ENCODE peak calls at places on chromosomes 12 and 14, in five cellular contexts. D is PC-9, C is OCI-LY7, K is MM.1S, T is hepatocyte. Z is an unnamed sample.

GRCh38 chr14:73234586-73235394 is 2.5 kb upstream of the PAPLN start:
- DNase-seq in D (no peak), C (no peak), K (no peak), T (no peak), Z (peak)

GRCh38 chr12:66541446-66541845 is 137.4 kb downstream of the GRIP1 start:
- DNase-seq in D (no peak), C (no peak), K (no peak), T (no peak), Z (no peak)

GRCh38 chr14:67622675-67623074 is 3.0 kb downstream of the ARG2 start:
- DNase-seq in D (peak), C (peak), K (no peak), T (peak), Z (peak)

GRCh38 chr14:93160353-93160801 is 24.3 kb downstream of the MOAP1 start:
- DNase-seq in D (no peak), C (peak), K (no peak), T (peak), Z (peak)

GRCh38 chr12:117807946-117808345 is 160.8 kb downstream of the KSR2 start:
- DNase-seq in D (no peak), C (no peak), K (no peak), T (no peak), Z (no peak)

GRCh38 chr12:106369624-106370346 is 12.2 kb downstream of the POLR3B start:
- DNase-seq in D (peak), C (no peak), K (no peak), T (peak), Z (no peak)

GRCh38 chr12:106309671-106310313 is 7.3 kb downstream of the TCP11L2 start:
- DNase-seq in D (no peak), C (no peak), K (peak), T (no peak), Z (no peak)

GRCh38 chr12:56137853-56138571 is 9.9 kb downstream of the ESYT1 start:
- DNase-seq in D (no peak), C (no peak), K (no peak), T (no peak), Z (no peak)

GRCh38 chr12:109065154-109065852 is 12.9 kb downstream of the USP30 start:
- DNase-seq in D (no peak), C (no peak), K (no peak), T (peak), Z (no peak)

GRCh38 chr12:92044435-92044834 is 101.2 kb downstream of the BTG1 start:
- DNase-seq in D (no peak), C (no peak), K (no peak), T (no peak), Z (no peak)

GRCh38 chr14:105071326-105071725 is 6.1 kb upstream of the GPR132 start:
- DNase-seq in D (no peak), C (no peak), K (no peak), T (no peak), Z (no peak)

GRCh38 chr12:125954362-125954761 is 889.1 kb downstream of the AACS start:
- DNase-seq in D (no peak), C (no peak), K (no peak), T (no peak), Z (peak)

GRCh38 chr12:69534389-69534822 is 50.9 kb upstream of the CCT2 start:
- DNase-seq in D (peak), C (no peak), K (peak), T (peak), Z (peak)

GRCh38 chr12:67742461-67742860 is 93.9 kb downstream of the DYRK2 start:
- DNase-seq in D (no peak), C (no peak), K (no peak), T (no peak), Z (no peak)

GRCh38 chr14:95294834-95295599 is 24.7 kb downstream of the CLMN start:
- DNase-seq in D (peak), C (no peak), K (no peak), T (no peak), Z (no peak)

GRCh38 chr14:98489115-98489514 is 782.9 kb downstream of the BCL11B start:
- DNase-seq in D (no peak), C (no peak), K (no peak), T (no peak), Z (no peak)

GRCh38 chr12:1919763-1920162 is 1.3 kb upstream of the CACNA2D4 start:
- DNase-seq in D (no peak), C (no peak), K (no peak), T (no peak), Z (no peak)

GRCh38 chr12:65372574-65372973 is 94.1 kb downstream of the MSRB3 start:
- DNase-seq in D (no peak), C (no peak), K (no peak), T (no peak), Z (no peak)

GRCh38 chr14:37721976-37722659 is 126.7 kb downstream of the TTC6 start:
- DNase-seq in D (no peak), C (no peak), K (no peak), T (no peak), Z (no peak)

GRCh38 chr12:52142431-52142830 is 49.4 kb downstream of the KRT80 start:
- DNase-seq in D (no peak), C (no peak), K (no peak), T (no peak), Z (no peak)

GRCh38 chr12:53093777-53094393 is 3.6 kb upstream of the IGFBP6 start:
- DNase-seq in D (no peak), C (no peak), K (no peak), T (no peak), Z (no peak)

GRCh38 chr14:68740798-68741480 is 51.9 kb downstream of the ZFP36L1 start:
- DNase-seq in D (no peak), C (no peak), K (no peak), T (no peak), Z (no peak)

GRCh38 chr14:32808574-32809098 is 130.0 kb upstream of the NPAS3 start:
- DNase-seq in D (no peak), C (no peak), K (no peak), T (peak), Z (no peak)

GRCh38 chr12:11482955-11483354 is 87.6 kb upstream of the PRB2 start:
- DNase-seq in D (peak), C (no peak), K (peak), T (no peak), Z (no peak)

GRCh38 chr12:83122623-83122934 is 435.9 kb downstream of the TMTC2 start:
- DNase-seq in D (no peak), C (no peak), K (no peak), T (no peak), Z (no peak)

GRCh38 chr12:25775968-25776367 is 182.5 kb upstream of the RASSF8 start:
- DNase-seq in D (peak), C (no peak), K (no peak), T (peak), Z (no peak)

GRCh38 chr12:65495233-65495632 is 216.8 kb downstream of the MSRB3 start:
- DNase-seq in D (no peak), C (no peak), K (no peak), T (no peak), Z (no peak)

GRCh38 chr12:53989227-53990113 is 4.5 kb downstream of the HOXC10 start:
- DNase-seq in D (peak), C (peak), K (peak), T (peak), Z (peak)

GRCh38 chr12:39236994-39237393 is 205.9 kb downstream of the KIF21A start:
- DNase-seq in D (no peak), C (no peak), K (no peak), T (peak), Z (no peak)

GRCh38 chr14:22152161-22152870 is 436.7 kb downstream of the DAD1 start:
- DNase-seq in D (no peak), C (no peak), K (no peak), T (no peak), Z (no peak)

DNA sequence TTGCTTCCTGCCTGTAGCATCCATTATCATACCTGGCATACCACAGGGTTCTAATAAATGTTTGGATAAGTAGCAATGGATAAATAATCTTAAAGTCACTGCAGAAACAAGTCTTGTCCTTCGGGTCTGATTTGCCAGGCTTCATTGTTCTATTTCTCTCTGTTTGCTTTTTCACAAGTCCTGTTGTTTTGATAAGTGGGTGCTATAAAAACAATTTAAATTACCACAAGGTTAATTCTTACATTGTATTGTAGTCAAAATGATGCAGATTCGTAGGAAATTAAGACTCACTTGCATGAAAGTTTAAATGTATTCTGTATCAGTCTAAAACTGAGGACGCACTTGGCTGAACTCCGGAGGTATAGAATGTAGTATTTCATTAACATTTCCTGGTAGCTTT is 429.9 kb downstream of the NELL2 start:
- DNase-seq in D (no peak), C (no peak), K (no peak), T (no peak), Z (no peak)
- H2AFZ ChIP-seq in D (no peak), C (no peak), K (no peak), T (no peak), Z (peak)

DNA sequence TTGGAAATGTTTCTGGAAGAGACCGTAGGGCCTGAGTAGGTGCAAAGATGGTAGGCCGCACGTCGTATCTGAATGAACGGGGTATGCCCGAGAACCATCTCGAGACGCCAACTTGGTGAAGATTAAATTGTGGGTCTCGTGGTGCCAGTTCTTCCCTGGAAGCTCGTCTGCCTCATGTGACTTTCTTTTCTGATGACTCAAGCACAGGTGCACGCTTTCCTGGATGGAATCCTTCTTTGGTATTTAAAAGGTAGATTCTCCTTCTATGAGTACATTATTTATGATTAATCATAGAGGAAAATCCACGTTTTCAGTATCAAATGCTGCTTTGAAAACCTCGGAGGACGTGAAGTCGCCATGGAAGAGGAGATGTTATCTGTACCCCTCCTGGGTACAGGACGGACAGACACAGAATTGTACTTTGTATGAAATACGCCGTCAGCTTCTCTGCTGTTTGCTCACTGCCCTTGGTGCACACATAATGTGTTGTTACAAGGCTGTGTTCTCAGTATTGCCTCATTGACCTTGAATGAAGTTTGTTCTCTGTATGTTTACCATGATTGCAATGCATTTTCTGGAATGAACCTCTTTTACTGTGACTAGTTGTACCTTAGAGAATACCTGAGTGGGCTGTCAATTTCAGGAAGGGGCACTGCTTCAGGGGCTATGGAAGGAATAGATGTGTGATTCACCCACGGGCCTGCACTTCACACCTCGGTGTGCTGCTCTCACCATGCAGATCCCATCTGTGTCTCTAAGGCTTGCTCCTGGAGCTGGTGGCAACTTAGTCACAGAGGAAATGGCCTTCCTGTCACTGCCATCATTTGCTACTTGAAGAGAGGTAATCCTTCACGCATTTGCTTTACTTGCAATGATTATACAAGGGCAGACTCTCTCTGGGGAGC is 137.3 kb upstream of the RTL1 start:
- DNase-seq in D (no peak), C (no peak), K (no peak), T (peak), Z (no peak)
- H2AFZ ChIP-seq in D (no peak), C (no peak), K (no peak), T (no peak), Z (no peak)

DNA sequence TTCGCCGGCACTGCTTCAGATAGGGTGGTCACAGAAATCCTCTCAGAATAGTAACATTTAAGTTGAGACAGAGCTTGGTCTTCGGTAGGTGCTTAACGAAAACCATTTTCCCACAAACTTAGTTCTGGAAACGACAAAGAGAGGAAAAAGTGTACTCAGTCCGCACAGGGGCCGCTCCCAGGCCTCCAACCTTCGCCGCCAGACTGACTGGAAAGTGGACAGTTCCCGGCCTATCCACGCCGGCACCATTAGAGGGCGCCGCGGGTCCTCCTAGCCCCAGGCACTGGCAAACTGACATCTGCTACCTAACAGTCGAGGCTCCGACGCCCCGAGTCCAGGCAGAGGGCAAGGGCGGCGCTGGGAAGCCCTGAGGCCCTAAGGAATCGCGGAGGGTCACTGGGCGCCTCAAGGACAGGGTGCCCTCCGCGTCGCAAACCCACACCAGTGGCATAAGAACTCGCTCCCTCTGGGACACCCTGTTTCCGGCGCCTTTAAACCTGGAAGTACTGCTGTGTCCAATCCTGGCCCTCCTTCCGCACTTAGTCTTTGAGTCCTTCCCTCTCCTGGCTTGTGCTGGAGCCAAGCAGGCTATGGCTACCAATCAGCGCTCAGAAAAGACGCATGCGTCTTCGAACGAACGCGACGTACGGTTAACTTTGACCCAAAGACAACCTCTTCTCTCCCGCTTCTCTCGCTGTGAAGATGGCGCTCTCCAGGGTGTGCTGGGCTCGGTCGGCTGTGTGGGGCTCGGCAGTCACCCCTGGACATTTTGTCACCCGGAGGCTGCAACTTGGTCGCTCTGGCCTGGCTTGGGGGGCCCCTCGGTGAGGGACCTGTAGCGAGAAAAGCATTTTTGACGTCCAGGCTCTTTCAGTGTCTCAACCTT is at the start of gene LETMD1:
- DNase-seq in D (peak), C (peak), K (peak), T (peak), Z (peak)
- H2AFZ ChIP-seq in D (peak), C (peak), K (peak), T (peak), Z (peak)

GRCh38 chr12:124917135-124917840 is 2.8 kb upstream of the UBC start:
- DNase-seq in D (peak), C (peak), K (peak), T (peak), Z (peak)
- H2AFZ ChIP-seq in D (no peak), C (peak), K (no peak), T (no peak), Z (peak)

GRCh38 chr14:36020120-36021029 is 156.1 kb downstream of the PTCSC3 start:
- DNase-seq in D (no peak), C (no peak), K (no peak), T (no peak), Z (peak)
- H2AFZ ChIP-seq in D (no peak), C (no peak), K (no peak), T (no peak), Z (no peak)

DNA sequence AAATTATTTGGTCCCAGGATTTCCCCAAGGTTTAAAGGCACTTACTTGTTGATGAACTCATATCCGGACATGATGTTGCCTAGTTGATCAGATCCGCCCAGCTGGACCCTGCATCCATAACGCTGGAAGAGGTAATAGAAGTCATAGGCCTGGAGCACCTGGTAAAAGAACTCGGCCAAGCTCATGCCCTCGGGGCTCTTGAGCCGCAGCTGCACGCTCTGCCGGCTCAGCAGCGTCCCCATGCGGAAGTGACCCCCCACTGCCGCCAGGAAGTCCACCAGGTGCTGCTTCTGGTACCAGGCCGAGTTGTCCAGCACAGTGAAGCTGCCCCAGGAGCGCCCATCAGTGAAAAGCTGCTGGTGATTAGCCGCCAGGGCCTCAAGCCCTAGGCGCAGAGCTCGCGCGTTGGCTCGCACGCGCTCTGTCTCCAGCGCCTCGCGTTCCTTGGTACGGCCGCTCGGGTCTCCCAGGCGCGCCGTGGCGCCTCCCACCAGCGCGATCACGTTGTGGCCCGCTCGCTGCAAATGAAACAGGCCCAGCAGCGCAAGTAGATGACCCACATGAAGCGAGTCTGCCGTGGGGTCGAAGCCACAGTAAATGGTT is 545 bp downstream of the YARS2 start:
- DNase-seq in D (peak), C (peak), K (peak), T (peak), Z (peak)
- H2AFZ ChIP-seq in D (peak), C (peak), K (peak), T (peak), Z (peak)